ENCODE peak calls at places on chromosome 1, in eight cellular contexts. N is G401; E is adipocyte; U is stimulated activated CD4-positive, alpha-beta T cell treated with anti-CD3 and anti-CD28 coated beads, Interleukin-12 subunit alpha, Interleukin-12 subunit beta, amount 100 ng/mL, for 4 hours; R is activated CD4-positive, alpha-beta T cell treated with anti-CD3 and anti-CD28 coated beads for 24 hours; W is activated naive CD4-positive, alpha-beta T cell; O is GM19239; Z is NCI-H1105 treated with DMSO at 0.1 percent for 48 hours. S is an unnamed sample.
A peak's percentile ranks its signal among the peaks of the same experiment; 100 is the strongest.

GRCh38 chr1:56098956-56099355 is 480.4 kb downstream of the PLPP3 start:
- DNase-seq in N (no peak), R (no peak), U (no peak), W (no peak), E (peak; percentile 21), Z (no peak), O (no peak), S (no peak)

GRCh38 chr1:160548960-160549664 is 26.1 kb upstream of the SLAMF6 start:
- DNase-seq in Z (no peak), R (no peak), W (no peak), E (no peak), U (no peak), N (peak; percentile 98), O (no peak), S (no peak)

GRCh38 chr1:55204997-55205396 is 10.2 kb downstream of the USP24 start:
- DNase-seq in W (no peak), E (no peak), R (no peak), O (no peak), N (no peak), U (no peak), Z (no peak), S (no peak)

GRCh38 chr1:166164995-166165660 is 1.7 kb downstream of the FAM78B start:
- DNase-seq in O (no peak), R (no peak), Z (peak; percentile 62), N (peak; percentile 65), W (no peak), U (peak; percentile 3), E (peak; percentile 68), S (no peak)

GRCh38 chr1:89711140-89711778 is 78.3 kb downstream of the LRRC8C start:
- DNase-seq in W (no peak), Z (no peak), E (no peak), U (no peak), R (no peak), O (no peak), N (no peak), S (no peak)

GRCh38 chr1:20126041-20126805 is 6.9 kb upstream of the PLA2G2D start:
- DNase-seq in W (no peak), R (no peak), U (no peak), O (no peak), N (no peak), E (no peak), Z (no peak), S (no peak)

GRCh38 chr1:198273901-198274300 is 117.1 kb downstream of the NEK7 start:
- DNase-seq in Z (no peak), R (no peak), N (no peak), O (no peak), W (no peak), U (no peak), E (no peak), S (no peak)

GRCh38 chr1:147472953-147473734 is 68.2 kb upstream of the BCL9 start:
- DNase-seq in N (no peak), O (no peak), U (no peak), R (no peak), E (no peak), W (no peak), Z (no peak), S (no peak)

GRCh38 chr1:113109908-113110554 is 37.0 kb downstream of the LRIG2 start:
- DNase-seq in E (peak; percentile 96), Z (no peak), O (no peak), W (no peak), N (peak; percentile 11), R (no peak), U (no peak), S (no peak)

GRCh38 chr1:159973350-159973940 is 19.4 kb upstream of the SLAMF9 start:
- DNase-seq in O (no peak), E (no peak), Z (no peak), R (no peak), N (no peak), U (no peak), W (no peak), S (no peak)

GRCh38 chr1:7046314-7046713 is 261.1 kb downstream of the CAMTA1 start:
- DNase-seq in E (peak; percentile 61), U (no peak), O (no peak), R (no peak), Z (no peak), W (no peak), N (peak; percentile 13), S (no peak)

GRCh38 chr1:21913258-21913657 is 23.9 kb downstream of the HSPG2 start:
- DNase-seq in U (no peak), W (no peak), Z (no peak), N (no peak), R (no peak), E (no peak), O (no peak), S (no peak)

GRCh38 chr1:98277111-98277510 is 356.3 kb upstream of the DPYD start:
- DNase-seq in R (no peak), N (no peak), E (peak; percentile 15), U (no peak), O (no peak), Z (no peak), W (no peak), S (no peak)

GRCh38 chr1:36203027-36203553 is 21.2 kb upstream of the THRAP3 start:
- DNase-seq in W (no peak), E (no peak), U (no peak), N (no peak), R (no peak), O (no peak), Z (no peak), S (no peak)

GRCh38 chr1:174968750-174969244 is 30.9 kb upstream of the CACYBP start:
- DNase-seq in O (no peak), Z (no peak), N (no peak), U (no peak), E (peak; percentile 73), W (no peak), R (no peak), S (no peak)

GRCh38 chr1:157040802-157041201 is 4.7 kb downstream of the ARHGEF11 start:
- DNase-seq in U (no peak), Z (no peak), N (no peak), W (no peak), O (no peak), R (no peak), E (peak; percentile 42), S (no peak)

GRCh38 chr1:221543529-221544120 is 198.3 kb downstream of the DUSP10 start:
- DNase-seq in Z (peak; percentile 10), E (peak; percentile 75), W (no peak), R (no peak), U (no peak), N (peak; percentile 11), O (no peak), S (no peak)

GRCh38 chr1:197808843-197809242 is 33.6 kb upstream of the DENND1B start:
- DNase-seq in R (no peak), N (no peak), O (no peak), U (no peak), W (no peak), Z (no peak), E (no peak), S (no peak)

GRCh38 chr1:24364975-24365678 is 46.0 kb downstream of the GRHL3 start:
- DNase-seq in E (peak; percentile 74), W (no peak), U (no peak), O (peak; percentile 49), R (no peak), N (no peak), Z (no peak), S (no peak)

GRCh38 chr1:213492161-213493041 is 441.4 kb downstream of the RPS6KC1 start:
- DNase-seq in R (no peak), U (no peak), W (no peak), E (no peak), O (no peak), Z (no peak), N (no peak), S (no peak)

GRCh38 chr1:177871633-177872562 is 98.0 kb downstream of the SEC16B start:
- DNase-seq in Z (no peak), O (no peak), N (no peak), E (no peak), R (no peak), U (no peak), W (no peak), S (no peak)

GRCh38 chr1:174584071-174584470 is 136.3 kb downstream of the GPR52 start:
- DNase-seq in O (no peak), W (no peak), Z (no peak), U (no peak), R (no peak), E (peak; percentile 47), N (no peak), S (no peak)

GRCh38 chr1:66217021-66217420 is 316.9 kb upstream of the SGIP1 start:
- DNase-seq in E (no peak), Z (peak; percentile 23), R (no peak), W (no peak), O (no peak), U (no peak), N (no peak), S (no peak)

GRCh38 chr1:247111636-247112478 is 7.7 kb upstream of the ZNF669 start:
- DNase-seq in R (no peak), Z (no peak), O (no peak), N (peak; percentile 30), W (no peak), U (no peak), E (peak; percentile 79), S (no peak)

GRCh38 chr1:109636201-109636952 is 16.7 kb downstream of the AMPD2 start:
- DNase-seq in E (peak; percentile 35), Z (no peak), R (no peak), O (no peak), W (no peak), N (no peak), U (no peak), S (no peak)

GRCh38 chr1:34806396-34806795 is 13.6 kb downstream of the GJA4 start:
- DNase-seq in U (no peak), O (no peak), W (no peak), E (peak; percentile 42), R (no peak), N (no peak), Z (no peak), S (no peak)

GRCh38 chr1:224080082-224080774 is 33.7 kb upstream of the FBXO28 start:
- DNase-seq in Z (no peak), O (no peak), E (peak; percentile 22), N (peak; percentile 51), U (no peak), W (no peak), R (no peak), S (no peak)

GRCh38 chr1:233245191-233245765 is 50.2 kb downstream of the PCNX2 start:
- DNase-seq in R (no peak), Z (no peak), O (no peak), E (no peak), N (no peak), W (no peak), U (no peak), S (no peak)

GRCh38 chr1:185170291-185170848 is 13.4 kb downstream of the SWT1 start:
- DNase-seq in E (peak; percentile 81), N (peak; percentile 41), O (peak; percentile 31), R (no peak), Z (peak; percentile 56), U (no peak), W (peak; percentile 5), S (no peak)

GRCh38 chr1:229781453-229781852 is 155.4 kb downstream of the URB2 start:
- DNase-seq in O (no peak), E (no peak), U (no peak), N (peak; percentile 68), Z (peak; percentile 35), R (no peak), W (no peak), S (no peak)

GRCh38 chr1:24910751-24911650 is 19.1 kb downstream of the RUNX3 start:
- DNase-seq in E (no peak), W (peak; percentile 37), R (no peak), O (no peak), Z (no peak), N (peak; percentile 18), U (no peak), S (no peak)

GRCh38 chr1:228015276-228016180 is 8.7 kb downstream of the WNT3A start:
- DNase-seq in N (no peak), Z (no peak), W (no peak), R (no peak), E (peak; percentile 10), O (no peak), U (no peak), S (no peak)